ENCODE peak calls at places on chromosomes 1 and 21, in four cellular contexts. One of them, this sample, is unnamed.

GRCh38 chr1:76176020-76176419 is 101.5 kb downstream of the ST6GALNAC3 start:
- DNase-seq in progenitor cell of endocrine pancreas: no peak
- DNase-seq in SW 1271: no peak
- DNase-seq in stimulated activated CD4-positive, alpha-beta T cell treated with anti-CD3 and anti-CD28 coated beads, TNF-alpha, amount 100 ng/mL, for 1 hour: no peak
- DNase-seq in this sample: no peak

GRCh38 chr1:154847891-154848290 is 22.2 kb downstream of the KCNN3 start:
- DNase-seq in stimulated activated CD4-positive, alpha-beta T cell treated with anti-CD3 and anti-CD28 coated beads, TNF-alpha, amount 100 ng/mL, for 1 hour: no peak
- DNase-seq in SW 1271: no peak
- DNase-seq in progenitor cell of endocrine pancreas: no peak
- DNase-seq in this sample: no peak

GRCh38 chr1:219467524-219467923 is 145.4 kb downstream of the ZC3H11B start:
- DNase-seq in progenitor cell of endocrine pancreas: no peak
- DNase-seq in SW 1271: no peak
- DNase-seq in stimulated activated CD4-positive, alpha-beta T cell treated with anti-CD3 and anti-CD28 coated beads, TNF-alpha, amount 100 ng/mL, for 1 hour: no peak
- DNase-seq in this sample: no peak

GRCh38 chr1:114206392-114206791 is 52.7 kb upstream of the SYT6 start:
- DNase-seq in stimulated activated CD4-positive, alpha-beta T cell treated with anti-CD3 and anti-CD28 coated beads, TNF-alpha, amount 100 ng/mL, for 1 hour: no peak
- DNase-seq in SW 1271: no peak
- DNase-seq in progenitor cell of endocrine pancreas: no peak
- DNase-seq in this sample: no peak

GRCh38 chr1:91891969-91892368 is 6.0 kb upstream of the TGFBR3 start:
- DNase-seq in progenitor cell of endocrine pancreas: no peak
- DNase-seq in SW 1271: no peak
- DNase-seq in stimulated activated CD4-positive, alpha-beta T cell treated with anti-CD3 and anti-CD28 coated beads, TNF-alpha, amount 100 ng/mL, for 1 hour: no peak
- DNase-seq in this sample: no peak

GRCh38 chr1:82927753-82928152 is 1071.2 kb downstream of the TTLL7 start:
- DNase-seq in SW 1271: no peak
- DNase-seq in stimulated activated CD4-positive, alpha-beta T cell treated with anti-CD3 and anti-CD28 coated beads, TNF-alpha, amount 100 ng/mL, for 1 hour: no peak
- DNase-seq in progenitor cell of endocrine pancreas: no peak
- DNase-seq in this sample: no peak

GRCh38 chr21:37566790-37567725 is 200.5 kb downstream of the DYRK1A start:
- DNase-seq in stimulated activated CD4-positive, alpha-beta T cell treated with anti-CD3 and anti-CD28 coated beads, TNF-alpha, amount 100 ng/mL, for 1 hour: no peak
- DNase-seq in progenitor cell of endocrine pancreas: no peak
- DNase-seq in SW 1271: no peak
- DNase-seq in this sample: no peak

GRCh38 chr21:29351691-29352090 is 53.0 kb downstream of the BACH1 start:
- DNase-seq in progenitor cell of endocrine pancreas: no peak
- DNase-seq in stimulated activated CD4-positive, alpha-beta T cell treated with anti-CD3 and anti-CD28 coated beads, TNF-alpha, amount 100 ng/mL, for 1 hour: no peak
- DNase-seq in SW 1271: no peak
- DNase-seq in this sample: no peak

GRCh38 chr1:50831300-50832061 is 128.6 kb downstream of the FAF1 start:
- DNase-seq in stimulated activated CD4-positive, alpha-beta T cell treated with anti-CD3 and anti-CD28 coated beads, TNF-alpha, amount 100 ng/mL, for 1 hour: no peak
- DNase-seq in progenitor cell of endocrine pancreas: no peak
- DNase-seq in SW 1271: no peak
- DNase-seq in this sample: no peak

GRCh38 chr1:61973100-61973837 is 221.4 kb upstream of the L1TD1 start:
- DNase-seq in progenitor cell of endocrine pancreas: no peak
- DNase-seq in SW 1271: no peak
- DNase-seq in stimulated activated CD4-positive, alpha-beta T cell treated with anti-CD3 and anti-CD28 coated beads, TNF-alpha, amount 100 ng/mL, for 1 hour: no peak
- DNase-seq in this sample: no peak

GRCh38 chr21:34715518-34715917 is 46.7 kb downstream of the CLIC6 start:
- DNase-seq in progenitor cell of endocrine pancreas: no peak
- DNase-seq in SW 1271: no peak
- DNase-seq in stimulated activated CD4-positive, alpha-beta T cell treated with anti-CD3 and anti-CD28 coated beads, TNF-alpha, amount 100 ng/mL, for 1 hour: no peak
- DNase-seq in this sample: no peak

GRCh38 chr1:112011231-112011630 is 21.8 kb upstream of the KCND3 start:
- DNase-seq in progenitor cell of endocrine pancreas: no peak
- DNase-seq in stimulated activated CD4-positive, alpha-beta T cell treated with anti-CD3 and anti-CD28 coated beads, TNF-alpha, amount 100 ng/mL, for 1 hour: no peak
- DNase-seq in SW 1271: no peak
- DNase-seq in this sample: no peak

GRCh38 chr1:165840419-165840818 is 13.0 kb downstream of the UCK2 start:
- DNase-seq in progenitor cell of endocrine pancreas: no peak
- DNase-seq in SW 1271: no peak
- DNase-seq in stimulated activated CD4-positive, alpha-beta T cell treated with anti-CD3 and anti-CD28 coated beads, TNF-alpha, amount 100 ng/mL, for 1 hour: no peak
- DNase-seq in this sample: no peak

GRCh38 chr1:16091296-16091695 is 17.8 kb upstream of the FAM131C start:
- DNase-seq in SW 1271: no peak
- DNase-seq in stimulated activated CD4-positive, alpha-beta T cell treated with anti-CD3 and anti-CD28 coated beads, TNF-alpha, amount 100 ng/mL, for 1 hour: no peak
- DNase-seq in progenitor cell of endocrine pancreas: no peak
- DNase-seq in this sample: no peak

GRCh38 chr1:204199579-204199978 is 3.3 kb upstream of the KISS1 start:
- DNase-seq in stimulated activated CD4-positive, alpha-beta T cell treated with anti-CD3 and anti-CD28 coated beads, TNF-alpha, amount 100 ng/mL, for 1 hour: no peak
- DNase-seq in SW 1271: no peak
- DNase-seq in progenitor cell of endocrine pancreas: no peak
- DNase-seq in this sample: no peak

GRCh38 chr1:45485949-45486348 is 5.0 kb downstream of the TESK2 start:
- DNase-seq in SW 1271: no peak
- DNase-seq in progenitor cell of endocrine pancreas: no peak
- DNase-seq in stimulated activated CD4-positive, alpha-beta T cell treated with anti-CD3 and anti-CD28 coated beads, TNF-alpha, amount 100 ng/mL, for 1 hour: no peak
- DNase-seq in this sample: no peak

GRCh38 chr1:168845083-168845650 is 116.2 kb upstream of the DPT start:
- DNase-seq in progenitor cell of endocrine pancreas: no peak
- DNase-seq in stimulated activated CD4-positive, alpha-beta T cell treated with anti-CD3 and anti-CD28 coated beads, TNF-alpha, amount 100 ng/mL, for 1 hour: no peak
- DNase-seq in SW 1271: no peak
- DNase-seq in this sample: no peak

GRCh38 chr21:15126948-15127347 is 62.1 kb upstream of the NRIP1 start:
- DNase-seq in progenitor cell of endocrine pancreas: no peak
- DNase-seq in stimulated activated CD4-positive, alpha-beta T cell treated with anti-CD3 and anti-CD28 coated beads, TNF-alpha, amount 100 ng/mL, for 1 hour: no peak
- DNase-seq in SW 1271: no peak
- DNase-seq in this sample: no peak

GRCh38 chr1:99599678-99600175 is 46.2 kb upstream of the PALMD start:
- DNase-seq in SW 1271: peak
- DNase-seq in stimulated activated CD4-positive, alpha-beta T cell treated with anti-CD3 and anti-CD28 coated beads, TNF-alpha, amount 100 ng/mL, for 1 hour: no peak
- DNase-seq in progenitor cell of endocrine pancreas: no peak
- DNase-seq in this sample: no peak

GRCh38 chr1:2799811-2800663 is 1.5 kb downstream of the TTC34 start:
- DNase-seq in progenitor cell of endocrine pancreas: no peak
- DNase-seq in SW 1271: no peak
- DNase-seq in stimulated activated CD4-positive, alpha-beta T cell treated with anti-CD3 and anti-CD28 coated beads, TNF-alpha, amount 100 ng/mL, for 1 hour: no peak
- DNase-seq in this sample: no peak

GRCh38 chr1:41994195-41994894 is 75.6 kb upstream of the HIVEP3 start:
- DNase-seq in SW 1271: no peak
- DNase-seq in progenitor cell of endocrine pancreas: no peak
- DNase-seq in stimulated activated CD4-positive, alpha-beta T cell treated with anti-CD3 and anti-CD28 coated beads, TNF-alpha, amount 100 ng/mL, for 1 hour: no peak
- DNase-seq in this sample: no peak

This sample was measured in activated T-helper 1 cell treated with anti-CD3 and anti-CD28 coated beads, Interleukin-2, amount 50 U/mL, for 16 hours.